ENCODE peak calls at places on chromosomes 11 and 22, in five cellular contexts. Y, L, P, F and Q are unnamed samples.

GRCh38 chr11:68891356-68891948 is 12.2 kb downstream of the MRPL21 start:
- DNase-seq in Y (no peak), L (no peak), P (no peak), F (no peak), Q (no peak)

GRCh38 chr11:69161117-69161407 is 5.3 kb downstream of the SMIM38 start:
- DNase-seq in Y (no peak), L (no peak), P (no peak), F (no peak), Q (no peak)

GRCh38 chr22:47294222-47294532 is 531.7 kb downstream of the TBC1D22A start:
- DNase-seq in Y (peak; percentile 32), L (no peak), P (no peak), F (peak; percentile 75), Q (peak; percentile 63)

GRCh38 chr22:48869161-48869560 is 958.5 kb downstream of the BRD1 start:
- DNase-seq in Y (no peak), L (no peak), P (no peak), F (no peak), Q (peak; percentile 78)

GRCh38 chr11:130037881-130038601 is 31.7 kb upstream of the APLP2 start:
- DNase-seq in Y (no peak), L (no peak), P (peak; percentile 80), F (no peak), Q (peak; percentile 15)

GRCh38 chr11:45660717-45661416 is 4.6 kb downstream of the CHST1 start:
- DNase-seq in Y (no peak), L (no peak), P (no peak), F (no peak), Q (no peak)

GRCh38 chr11:33643167-33643817 is 57.3 kb downstream of the C11orf91 start:
- DNase-seq in Y (no peak), L (no peak), P (no peak), F (no peak), Q (peak; percentile 59)

GRCh38 chr11:9046376-9046775 is 42.6 kb upstream of the NRIP3 start:
- DNase-seq in Y (no peak), L (no peak), P (no peak), F (no peak), Q (no peak)

GRCh38 chr11:44304091-44305084 is 5.6 kb downstream of the ALX4 start:
- DNase-seq in Y (no peak), L (no peak), P (no peak), F (no peak), Q (no peak)

GRCh38 chr11:29159552-29160465 is 857.0 kb downstream of the KCNA4 start:
- DNase-seq in Y (peak; percentile 72), L (no peak), P (peak; percentile 55), F (peak; percentile 87), Q (no peak)

GRCh38 chr11:117037952-117038350 is 60.3 kb downstream of the SIK3 start:
- DNase-seq in Y (no peak), L (no peak), P (no peak), F (no peak), Q (no peak)

GRCh38 chr11:61922539-61922938 is 5.2 kb upstream of the RAB3IL1 start:
- DNase-seq in Y (peak; percentile 47), L (no peak), P (no peak), F (peak; percentile 94), Q (peak; percentile 87)

GRCh38 chr11:44104472-44105294 is 9.2 kb downstream of the EXT2 start:
- DNase-seq in Y (no peak), L (no peak), P (no peak), F (peak; percentile 45), Q (no peak)

GRCh38 chr11:128599729-128600128 is 12.4 kb upstream of the ETS1 start:
- DNase-seq in Y (peak; percentile 79), L (no peak), P (peak; percentile 20), F (no peak), Q (no peak)

GRCh38 chr22:37619991-37620390 is 11.4 kb downstream of the GGA1 start:
- DNase-seq in Y (no peak), L (no peak), P (no peak), F (no peak), Q (no peak)

GRCh38 chr11:125072210-125072960 is 9.3 kb downstream of the SLC37A2 start:
- DNase-seq in Y (no peak), L (peak; percentile 86), P (no peak), F (no peak), Q (no peak)

GRCh38 chr11:92136792-92137191 is 87.8 kb upstream of the FAT3 start:
- DNase-seq in Y (no peak), L (no peak), P (no peak), F (no peak), Q (no peak)

GRCh38 chr11:2912038-2912410 is 17.2 kb downstream of the PHLDA2 start:
- DNase-seq in Y (no peak), L (no peak), P (no peak), F (no peak), Q (no peak)

GRCh38 chr11:31645747-31646146 is 136.2 kb downstream of the ELP4 start:
- DNase-seq in Y (peak; percentile 73), L (no peak), P (peak; percentile 79), F (peak; percentile 94), Q (no peak)

GRCh38 chr11:68954970-68955958 is 25.5 kb downstream of the MRGPRD start:
- DNase-seq in Y (peak; percentile 22), L (no peak), P (no peak), F (peak; percentile 59), Q (no peak)

GRCh38 chr11:125975634-125976033 is 29.8 kb downstream of the VSIG10L2 start:
- DNase-seq in Y (no peak), L (no peak), P (no peak), F (no peak), Q (no peak)

GRCh38 chr11:43556269-43556668 is 124.3 kb upstream of the HSD17B12 start:
- DNase-seq in Y (no peak), L (no peak), P (no peak), F (no peak), Q (no peak)

GRCh38 chr11:57453543-57454177 is 6.7 kb upstream of the RTN4RL2 start:
- DNase-seq in Y (no peak), L (no peak), P (no peak), F (no peak), Q (no peak)

GRCh38 chr11:94657629-94658028 is 90.5 kb downstream of the PIWIL4 start:
- DNase-seq in Y (no peak), L (no peak), P (no peak), F (no peak), Q (no peak)

GRCh38 chr11:20031155-20032001 is 128.9 kb downstream of the DBX1 start:
- DNase-seq in Y (peak; percentile 88), L (no peak), P (peak; percentile 69), F (peak; percentile 88), Q (no peak)

GRCh38 chr22:22752556-22753477 is 108.4 kb downstream of the GGTLC2 start:
- DNase-seq in Y (peak; percentile 5), L (no peak), P (peak; percentile 10), F (peak; percentile 81), Q (peak; percentile 59)

GRCh38 chr11:121047926-121048325 is 24.0 kb downstream of the TBCEL start:
- DNase-seq in Y (no peak), L (no peak), P (no peak), F (no peak), Q (no peak)

GRCh38 chr22:49555526-49555925 is 272.1 kb downstream of the BRD1 start:
- DNase-seq in Y (no peak), L (no peak), P (no peak), F (no peak), Q (peak; percentile 78)

GRCh38 chr22:25563757-25564319 is 637 bp upstream of the GRK3 start:
- DNase-seq in Y (no peak), L (no peak), P (peak; percentile 48), F (no peak), Q (no peak)

GRCh38 chr22:44444341-44445306 is 53.4 kb downstream of the RTL6 start:
- DNase-seq in Y (no peak), L (no peak), P (no peak), F (no peak), Q (no peak)

GRCh38 chr11:94738746-94739145 is 29.4 kb upstream of the AMOTL1 start:
- DNase-seq in Y (no peak), L (no peak), P (no peak), F (no peak), Q (no peak)

GRCh38 chr11:62399172-62399867 is 19.5 kb upstream of the SCGB1A1 start:
- DNase-seq in Y (no peak), L (no peak), P (no peak), F (peak; percentile 65), Q (no peak)

GRCh38 chr11:76885390-76886097 is 24.8 kb downstream of the ACER3 start:
- DNase-seq in Y (no peak), L (no peak), P (peak; percentile 79), F (peak; percentile 15), Q (no peak)

DNA sequence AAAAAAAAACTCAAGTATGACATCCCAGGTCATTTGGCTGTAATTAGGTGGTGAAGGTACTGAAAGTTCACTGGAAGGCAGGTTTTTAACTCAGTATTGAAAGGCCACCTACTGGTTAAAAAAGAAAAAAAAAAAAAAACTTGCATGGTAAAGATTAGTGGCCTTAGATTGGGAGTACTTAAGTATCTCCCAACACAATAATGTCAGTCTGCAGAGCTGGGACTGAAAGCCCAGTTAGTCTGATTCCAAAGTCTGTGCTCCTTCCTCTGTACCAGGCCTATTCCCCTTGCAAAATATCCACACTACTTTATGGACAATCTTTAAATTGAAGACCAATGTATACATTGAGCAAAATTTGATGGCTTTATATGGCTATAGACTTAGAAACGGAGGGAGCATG is 85.5 kb downstream of the NOX4 start:
- DNase-seq in Y (no peak), L (no peak), P (peak; percentile 26), F (peak; percentile 33), Q (no peak)
- TF ChIP-seq CTCF in Y (peak; percentile 69), L (no peak), P (no peak), F (peak; percentile 19), Q (peak; percentile 45)

GRCh38 chr11:118658372-118659313 is 20.8 kb downstream of the TREH start:
- DNase-seq in Y (no peak), L (no peak), P (no peak), F (no peak), Q (no peak)
- TF ChIP-seq CTCF in Y (no peak), L (no peak), P (peak; percentile 37), F (no peak), Q (no peak)

GRCh38 chr11:112176077-112176476 is 765 bp downstream of the BCO2 start:
- DNase-seq in Y (no peak), L (no peak), P (no peak), F (no peak), Q (no peak)

GRCh38 chr11:112173152-112173551 is 2.2 kb upstream of the BCO2 start:
- DNase-seq in Y (no peak), L (no peak), P (no peak), F (no peak), Q (no peak)

GRCh38 chr11:112172362-112172994 is 2.8 kb upstream of the BCO2 start:
- DNase-seq in Y (peak; percentile 70), L (peak; percentile 64), P (peak; percentile 66), F (no peak), Q (no peak)

GRCh38 chr11:112175596-112175947 is 260 bp downstream of the BCO2 start:
- DNase-seq in Y (no peak), L (no peak), P (no peak), F (no peak), Q (no peak)

GRCh38 chr11:112174789-112175595 is at the start of gene BCO2:
- DNase-seq in Y (peak; percentile 75), L (no peak), P (peak; percentile 85), F (peak; percentile 74), Q (peak; percentile 88)
- TF ChIP-seq CTCF in Y (peak; percentile 99), L (peak; percentile 74), P (peak; percentile 97), F (peak; percentile 73), Q (peak; percentile 77)

DNA sequence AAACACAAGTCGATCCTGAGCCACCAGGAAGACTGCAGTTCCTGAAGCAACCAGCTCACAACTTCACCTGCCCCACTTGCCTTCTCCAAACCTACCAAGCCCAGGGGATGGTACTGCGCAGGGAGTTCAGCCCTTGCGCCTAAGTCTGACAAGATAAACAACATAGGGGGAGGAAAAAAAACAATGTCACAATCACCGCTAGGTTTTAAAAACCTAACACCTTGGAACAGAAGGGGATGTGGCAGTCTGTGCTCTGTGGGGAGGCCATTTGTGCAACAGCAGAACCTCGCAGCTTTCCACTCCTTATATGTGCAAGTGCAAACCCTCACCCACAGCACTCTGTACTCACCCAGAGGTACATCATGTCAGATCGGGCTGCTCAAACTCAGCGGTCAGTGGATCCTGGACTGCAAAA is 134.2 kb downstream of the RBFOX2 start:
- DNase-seq in Y (no peak), L (no peak), P (peak; percentile 55), F (no peak), Q (no peak)
- TF ChIP-seq CTCF in Y (peak; percentile 12), L (no peak), P (peak; percentile 22), F (peak; percentile 2), Q (no peak)